ENCODE peak calls at places on chromosomes 11 and 22, in nine cellular contexts. R is tibial artery, X is NT2/D1, Y is cardiac muscle cell, H is GM23248, D is fibroblast of lung, L is stomach, Z is neuronal stem cell, Q is IMR-90. U is an unnamed sample. For H3K4me1 and H3K27me3, the result is how much of the 10 kb centered on the place peaks cover.

GRCh38 chr11:60764879-60765278 is 8.2 kb downstream of the MS4A15 start:
- DNase-seq in R (no peak), X (no peak), Y (no peak), H (no peak), D (no peak), L (no peak), Z (no peak), Q (no peak), U (no peak)

GRCh38 chr11:114359342-114359741 is 41.0 kb downstream of the C11orf71 start:
- DNase-seq in R (no peak), X (no peak), Y (no peak), H (peak), D (peak), L (no peak), Z (no peak), Q (peak), U (no peak)

GRCh38 chr11:47305734-47306483 is 36.0 kb downstream of the MADD start:
- DNase-seq in R (peak), X (no peak), Y (no peak), H (no peak), D (no peak), L (no peak), Z (no peak), Q (no peak), U (no peak)

GRCh38 chr11:106520146-106520912 is 442.9 kb downstream of the AASDHPPT start:
- DNase-seq in R (no peak), X (no peak), Y (no peak), H (no peak), D (no peak), L (no peak), Z (no peak), Q (no peak), U (no peak)

GRCh38 chr11:119660166-119660720 is 68.8 kb downstream of the NECTIN1 start:
- DNase-seq in R (no peak), X (no peak), Y (no peak), H (no peak), D (no peak), L (no peak), Z (no peak), Q (no peak), U (no peak)

GRCh38 chr11:133830931-133831907 is 14.1 kb downstream of the SPATA19 start:
- DNase-seq in R (no peak), X (no peak), Y (no peak), H (peak), D (no peak), L (no peak), Z (no peak), Q (no peak), U (no peak)

GRCh38 chr11:30706276-30706675 is 120.1 kb upstream of the MPPED2 start:
- DNase-seq in R (no peak), X (no peak), Y (no peak), H (no peak), D (no peak), L (no peak), Z (no peak), Q (no peak), U (no peak)

GRCh38 chr22:41561788-41562187 is 978 bp downstream of the CSDC2 start:
- DNase-seq in R (peak), X (no peak), Y (no peak), H (no peak), D (no peak), L (no peak), Z (no peak), Q (no peak), U (no peak)

GRCh38 chr22:41674941-41675340 is 13.7 kb downstream of the SNU13 start:
- DNase-seq in R (no peak), X (no peak), Y (peak), H (no peak), D (no peak), L (no peak), Z (no peak), Q (no peak), U (no peak)

GRCh38 chr11:92870241-92870826 is 99.1 kb upstream of the MTNR1B start:
- DNase-seq in R (no peak), X (no peak), Y (peak), H (peak), D (peak), L (no peak), Z (no peak), Q (peak), U (no peak)

DNA sequence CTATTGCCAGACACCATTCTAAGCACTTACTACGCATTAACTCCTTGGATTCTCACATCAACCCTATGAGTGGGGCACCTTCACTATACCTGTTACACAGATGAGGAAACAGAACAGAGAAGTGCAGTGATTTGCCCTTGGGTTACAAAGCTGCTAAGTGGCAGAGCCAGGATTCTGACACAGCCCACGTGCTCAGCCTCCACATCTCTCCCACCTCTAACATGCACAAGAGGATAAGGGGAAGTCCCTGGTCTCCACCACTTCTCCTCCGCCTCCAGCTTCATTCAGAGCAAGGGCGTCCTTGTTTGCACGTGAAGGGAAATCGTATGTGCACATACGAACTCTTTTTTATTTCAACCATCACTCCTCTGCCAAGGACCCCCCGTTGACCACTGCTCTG is 53.7 kb downstream of the CDON start:
- DNase-seq in R (no peak), X (no peak), Y (no peak), H (no peak), D (no peak), L (no peak), Z (no peak), Q (no peak), U (no peak)
- H3K4me1 ChIP-seq in R (under half), X (under half), Y (under half), H (under half), D (under half), L (under half), Z (under half), Q (under half), U (under half)

GRCh38 chr22:49267996-49268395 is 559.7 kb downstream of the BRD1 start:
- DNase-seq in R (peak), X (no peak), Y (no peak), H (no peak), D (no peak), L (no peak), Z (no peak), Q (no peak), U (no peak)

GRCh38 chr22:49268924-49269323 is 558.7 kb downstream of the BRD1 start:
- DNase-seq in R (no peak), X (no peak), Y (no peak), H (no peak), D (no peak), L (peak), Z (no peak), Q (no peak), U (no peak)

GRCh38 chr22:49269371-49269770 is 558.3 kb downstream of the BRD1 start:
- DNase-seq in R (no peak), X (peak), Y (no peak), H (no peak), D (no peak), L (no peak), Z (no peak), Q (no peak), U (no peak)

GRCh38 chr22:49264696-49265095 is 563.0 kb downstream of the BRD1 start:
- DNase-seq in R (peak), X (no peak), Y (no peak), H (no peak), D (no peak), L (peak), Z (no peak), Q (no peak), U (no peak)

DNA sequence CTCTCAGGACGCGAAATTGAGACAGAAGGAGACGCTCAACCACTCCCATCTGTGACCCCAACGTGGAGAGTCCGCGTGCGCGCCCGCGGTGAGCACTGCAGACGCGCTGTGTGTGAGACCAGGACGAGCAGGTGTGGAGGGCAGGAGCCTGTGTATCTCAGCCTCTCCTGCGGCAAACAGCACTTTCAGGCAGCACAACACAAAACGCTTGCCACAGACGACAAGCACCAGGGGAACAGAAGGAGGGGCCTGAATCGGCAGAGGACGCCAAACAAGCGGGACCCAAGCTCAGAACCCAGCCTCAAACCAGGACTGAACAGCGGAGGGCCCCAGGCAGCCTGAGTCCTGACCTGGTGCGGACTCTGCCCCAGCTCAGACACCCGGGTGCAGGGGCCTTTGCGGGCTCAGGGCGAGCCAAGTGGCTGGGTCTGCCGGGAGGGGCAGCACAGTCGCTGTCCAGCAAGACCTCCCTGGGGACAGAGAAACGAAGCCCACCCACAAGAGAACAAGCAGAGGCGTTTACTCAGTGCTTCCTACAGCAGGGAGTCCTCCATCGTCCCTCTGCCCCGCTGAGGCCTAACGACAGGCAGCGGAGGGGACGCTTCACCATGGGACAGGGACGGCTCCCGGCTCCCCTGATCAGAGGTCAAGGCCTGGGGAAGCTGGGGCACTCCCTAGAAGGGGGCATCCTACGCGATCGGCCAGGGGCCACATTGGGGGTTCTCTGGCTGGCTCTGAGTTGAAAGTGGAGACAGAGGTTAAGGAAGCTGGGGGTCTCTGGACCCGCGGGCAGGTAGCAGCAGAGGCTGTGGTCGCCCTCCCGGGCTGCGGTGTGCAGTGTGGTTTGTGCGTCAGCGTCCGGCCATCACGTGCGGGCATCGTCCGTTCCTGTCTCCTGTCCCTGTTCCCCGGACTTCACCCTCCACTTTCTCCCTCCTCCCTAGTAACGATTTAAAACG is 560.8 kb downstream of the BRD1 start:
- DNase-seq in R (peak), X (no peak), Y (no peak), H (no peak), D (no peak), L (no peak), Z (no peak), Q (no peak), U (no peak)
- H3K27me3 ChIP-seq in R (under half), X (under half), Y (under half), H (under half), D (under half), L (under half), Z (under half), Q (under half), U (under half)

GRCh38 chr11:69051381-69052342 is 2.9 kb downstream of the TPCN2 start:
- DNase-seq in R (no peak), X (no peak), Y (no peak), H (peak), D (no peak), L (no peak), Z (no peak), Q (no peak), U (peak)
- H3K4me1 ChIP-seq in R (under half), X (under half), Y (under half), H (under half), D (under half), L (half or more), Z (under half), Q (under half), U (half or more)

GRCh38 chr11:103091441-103091809 is 535 bp downstream of the DCUN1D5 start:
- DNase-seq in R (no peak), X (no peak), Y (peak), H (peak), D (peak), L (peak), Z (no peak), Q (peak), U (peak)
- H3K27me3 ChIP-seq in R (under half), X (under half), Y (under half), H (under half), D (under half), L (under half), Z (under half), Q (under half), U (under half)

DNA sequence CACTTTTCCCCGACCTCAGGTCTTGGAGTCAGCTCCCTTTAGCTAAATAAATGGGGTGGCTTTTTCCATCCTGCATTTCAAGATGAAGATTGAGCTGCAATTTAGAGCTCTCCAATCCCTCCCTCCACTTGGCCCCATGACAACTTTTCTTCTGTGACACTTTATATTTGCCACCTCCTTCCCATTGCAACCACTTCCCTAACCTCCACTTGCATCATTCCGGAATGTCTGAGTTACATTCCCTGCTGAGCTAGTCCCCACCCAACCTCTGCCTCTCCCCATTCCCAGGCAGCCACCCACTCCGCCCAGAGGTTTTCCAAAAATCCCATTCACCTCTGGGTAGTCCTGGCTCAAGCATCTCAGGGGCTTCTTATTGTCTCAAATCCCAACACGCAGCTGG is 24.7 kb downstream of the PC start:
- DNase-seq in R (no peak), X (no peak), Y (no peak), H (peak), D (peak), L (no peak), Z (no peak), Q (no peak), U (no peak)
- H3K4me1 ChIP-seq in R (under half), X (under half), Y (under half), H (under half), D (under half), L (under half), Z (under half), Q (under half), U (under half)

GRCh38 chr11:31821235-31821764 is 10.2 kb upstream of the PAX6 start:
- DNase-seq in R (no peak), X (no peak), Y (no peak), H (no peak), D (no peak), L (no peak), Z (no peak), Q (no peak), U (no peak)
- H3K27me3 ChIP-seq in R (half or more), X (half or more), Y (half or more), H (half or more), D (half or more), L (half or more), Z (half or more), Q (half or more), U (half or more)

GRCh38 chr11:86151188-86152005 is 82.5 kb upstream of the PICALM start:
- DNase-seq in R (peak), X (no peak), Y (peak), H (peak), D (peak), L (no peak), Z (no peak), Q (peak), U (peak)
- H3K4me1 ChIP-seq in R (under half), X (under half), Y (under half), H (under half), D (under half), L (under half), Z (under half), Q (under half), U (under half)

GRCh38 chr11:18739684-18740083 is 13.7 kb upstream of the IGSF22 start:
- DNase-seq in R (no peak), X (no peak), Y (no peak), H (no peak), D (no peak), L (no peak), Z (no peak), Q (no peak), U (no peak)

GRCh38 chr11:18745251-18745650 is 19.3 kb upstream of the IGSF22 start:
- DNase-seq in R (no peak), X (no peak), Y (no peak), H (no peak), D (no peak), L (no peak), Z (no peak), Q (no peak), U (no peak)

GRCh38 chr11:18743900-18744514 is 18.0 kb upstream of the IGSF22 start:
- DNase-seq in R (no peak), X (no peak), Y (no peak), H (no peak), D (no peak), L (no peak), Z (no peak), Q (no peak), U (no peak)

GRCh38 chr11:18741783-18742182 is 15.8 kb upstream of the IGSF22 start:
- DNase-seq in R (no peak), X (no peak), Y (no peak), H (no peak), D (no peak), L (no peak), Z (no peak), Q (no peak), U (no peak)

DNA sequence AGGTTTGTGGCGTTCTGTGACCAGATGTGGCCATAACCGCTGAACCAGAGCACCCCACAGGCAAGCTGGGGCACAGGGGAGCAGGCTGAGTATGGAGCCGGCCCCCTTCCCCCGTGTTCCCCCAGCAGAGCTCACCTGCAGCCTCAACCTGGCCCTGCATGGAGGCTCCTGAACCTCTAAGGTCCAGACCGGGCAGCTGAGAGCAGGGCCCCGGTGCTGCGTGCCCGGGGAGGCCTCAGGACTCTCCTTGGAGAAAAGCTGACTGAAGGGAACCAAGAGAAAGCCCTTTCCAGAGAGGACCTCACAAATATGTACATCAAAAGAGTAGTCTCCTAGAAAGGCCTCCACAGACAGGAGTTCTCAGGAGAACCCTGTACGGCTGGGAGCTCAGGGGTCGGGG is 17.4 kb upstream of the IGSF22 start:
- DNase-seq in R (no peak), X (no peak), Y (no peak), H (no peak), D (no peak), L (no peak), Z (no peak), Q (no peak), U (no peak)
- H3K27me3 ChIP-seq in R (under half), X (under half), Y (under half), H (under half), D (under half), L (under half), Z (under half), Q (under half), U (under half)